ENCODE peak calls at places on chromosomes 3 and 15, in five cellular contexts. F is cardiac fibroblast, R is endothelial cell, V is neural crest cell, O is A673. J is an unnamed sample.

GRCh38 chr3:124032881-124033359 is 41.0 kb upstream of the ROPN1 start:
- DNase-seq in F (peak), R (peak), V (peak), O (peak), J (no peak)

GRCh38 chr3:66412176-66412887 is 88.5 kb downstream of the LRIG1 start:
- DNase-seq in F (no peak), R (no peak), V (no peak), O (no peak), J (no peak)

GRCh38 chr3:45078910-45079522 is 52.9 kb downstream of the CLEC3B start:
- DNase-seq in F (peak), R (no peak), V (no peak), O (no peak), J (no peak)

GRCh38 chr3:195196266-195196665 is 74.7 kb downstream of the XXYLT1 start:
- DNase-seq in F (peak), R (no peak), V (no peak), O (no peak), J (no peak)

GRCh38 chr15:27124287-27124830 is 153.4 kb downstream of the GABRG3 start:
- DNase-seq in F (no peak), R (no peak), V (no peak), O (no peak), J (no peak)

GRCh38 chr3:180036678-180037455 is at the start of gene PEX5L:
- DNase-seq in F (peak), R (peak), V (peak), O (peak), J (no peak)

GRCh38 chr3:10334461-10334860 is 13.5 kb upstream of the SEC13 start:
- DNase-seq in F (peak), R (peak), V (no peak), O (no peak), J (no peak)

GRCh38 chr3:135007622-135008021 is 212.6 kb downstream of the EPHB1 start:
- DNase-seq in F (no peak), R (no peak), V (no peak), O (no peak), J (no peak)

GRCh38 chr3:4584537-4585249 is 91.5 kb downstream of the ITPR1 start:
- DNase-seq in F (peak), R (no peak), V (no peak), O (no peak), J (no peak)

GRCh38 chr3:52537726-52538421 is 1.5 kb downstream of the UQCC5 start:
- DNase-seq in F (no peak), R (peak), V (no peak), O (no peak), J (no peak)

GRCh38 chr3:65793495-65794200 is 245.1 kb downstream of the MAGI1 start:
- DNase-seq in F (no peak), R (no peak), V (no peak), O (no peak), J (no peak)

GRCh38 chr3:103127737-103128136 is 692.9 kb downstream of the ZPLD1 start:
- DNase-seq in F (no peak), R (no peak), V (no peak), O (no peak), J (no peak)

GRCh38 chr3:112043621-112044201 is 9.2 kb downstream of the TMPRSS7 start:
- DNase-seq in F (peak), R (peak), V (peak), O (peak), J (no peak)

GRCh38 chr15:78242128-78242527 is 7.8 kb upstream of the ACSBG1 start:
- DNase-seq in F (no peak), R (peak), V (peak), O (peak), J (no peak)

GRCh38 chr3:65098400-65098799 is 410.6 kb upstream of the ADAMTS9 start:
- DNase-seq in F (no peak), R (no peak), V (no peak), O (no peak), J (no peak)

GRCh38 chr3:10553586-10554235 is 48.3 kb upstream of the ATP2B2 start:
- DNase-seq in F (peak), R (peak), V (peak), O (peak), J (no peak)

GRCh38 chr3:52402101-52402521 is 42.8 kb downstream of the SEMA3G start:
- DNase-seq in F (no peak), R (no peak), V (no peak), O (no peak), J (peak)

GRCh38 chr3:191051037-191051436 is 148.0 kb upstream of the OSTN start:
- DNase-seq in F (peak), R (no peak), V (no peak), O (peak), J (no peak)

GRCh38 chr3:107775958-107776357 is 253.2 kb downstream of the BBX start:
- DNase-seq in F (no peak), R (no peak), V (no peak), O (no peak), J (no peak)

GRCh38 chr3:46812237-46812791 is 50.9 kb downstream of the MYL3 start:
- DNase-seq in F (peak), R (peak), V (peak), O (peak), J (peak)

GRCh38 chr3:62161306-62161705 is 212.0 kb downstream of the FEZF2 start:
- DNase-seq in F (peak), R (no peak), V (no peak), O (no peak), J (no peak)

GRCh38 chr15:48020166-48020565 is 100.6 kb upstream of the SLC24A5 start:
- DNase-seq in F (no peak), R (no peak), V (no peak), O (no peak), J (no peak)

GRCh38 chr3:59908700-59909099 is 858.9 kb upstream of the CFAP20DC start:
- DNase-seq in F (no peak), R (no peak), V (no peak), O (no peak), J (no peak)

GRCh38 chr15:47484119-47484518 is 233.2 kb upstream of the SEMA6D start:
- DNase-seq in F (peak), R (peak), V (no peak), O (peak), J (no peak)

GRCh38 chr3:50205719-50206276 is 727 bp downstream of the SLC38A3 start:
- DNase-seq in F (no peak), R (peak), V (no peak), O (no peak), J (no peak)

GRCh38 chr3:190288836-190289235 is 33.4 kb downstream of the CLDN1 start:
- DNase-seq in F (no peak), R (no peak), V (no peak), O (no peak), J (no peak)

GRCh38 chr15:92638291-92638708 is 17.3 kb downstream of the FAM174B start:
- DNase-seq in F (no peak), R (no peak), V (no peak), O (no peak), J (no peak)

GRCh38 chr15:48060396-48060795 is 60.4 kb upstream of the SLC24A5 start:
- DNase-seq in F (no peak), R (no peak), V (no peak), O (no peak), J (no peak)

GRCh38 chr3:193190387-193190786 is 50.6 kb upstream of the PLAAT1 start:
- DNase-seq in F (peak), R (peak), V (peak), O (peak), J (no peak)

GRCh38 chr3:43223670-43224364 is 62.5 kb upstream of the SNRK start:
- DNase-seq in F (peak), R (no peak), V (no peak), O (no peak), J (no peak)

GRCh38 chr15:101027273-101027901 is 108.2 kb downstream of the LRRK1 start:
- DNase-seq in F (no peak), R (no peak), V (no peak), O (no peak), J (peak)

GRCh38 chr15:74334127-74334526 is 33.3 kb downstream of the CYP11A1 start:
- DNase-seq in F (no peak), R (no peak), V (no peak), O (no peak), J (no peak)

GRCh38 chr3:5285439-5285838 is 97.9 kb downstream of the EDEM1 start:
- DNase-seq in F (no peak), R (no peak), V (no peak), O (no peak), J (no peak)

GRCh38 chr3:196274585-196274984 is 12.9 kb downstream of the PCYT1A start:
- DNase-seq in F (no peak), R (no peak), V (no peak), O (no peak), J (no peak)

GRCh38 chr3:136330900-136331299 is 80.8 kb downstream of the PCCB start:
- DNase-seq in F (no peak), R (no peak), V (no peak), O (no peak), J (no peak)

GRCh38 chr3:100615684-100616083 is 6.3 kb downstream of the ADGRG7 start:
- DNase-seq in F (peak), R (no peak), V (no peak), O (no peak), J (no peak)

GRCh38 chr3:156258301-156258700 is 137.9 kb downstream of the KCNAB1 start:
- DNase-seq in F (no peak), R (no peak), V (no peak), O (no peak), J (no peak)

GRCh38 chr3:83302091-83302490 is 1540.6 kb upstream of the GBE1 start:
- DNase-seq in F (no peak), R (no peak), V (no peak), O (no peak), J (no peak)

DNA sequence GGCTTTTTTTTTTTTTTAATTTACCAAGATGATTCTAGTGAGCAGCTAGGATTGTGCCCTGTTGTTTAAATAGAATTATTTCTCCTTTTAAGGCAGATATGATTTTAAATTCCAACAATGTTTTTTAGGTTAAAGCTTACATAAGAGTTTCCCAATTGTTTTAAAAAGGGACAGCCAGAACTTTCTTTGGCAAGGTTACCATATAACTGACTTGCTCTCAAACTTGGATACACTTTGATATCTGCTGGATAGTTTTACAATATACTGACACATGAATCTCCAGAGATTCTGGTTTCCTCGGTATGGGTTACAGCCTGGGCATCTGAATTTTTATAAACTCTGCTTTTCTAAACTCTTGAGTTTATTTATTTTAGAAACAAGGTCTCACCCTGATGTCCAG is 134.3 kb upstream of the GADL1 start:
- DNase-seq in F (no peak), R (no peak), V (no peak), O (no peak), J (no peak)
- TF ChIP-seq CTCF in F (no peak), R (no peak), V (no peak), O (no peak), J (no peak)

GRCh38 chr3:113695818-113696645 is at the start of gene USF3:
- DNase-seq in F (peak), R (peak), V (no peak), O (peak), J (peak)
- TF ChIP-seq CTCF in F (no peak), R (no peak), V (no peak), O (no peak), J (no peak)

DNA sequence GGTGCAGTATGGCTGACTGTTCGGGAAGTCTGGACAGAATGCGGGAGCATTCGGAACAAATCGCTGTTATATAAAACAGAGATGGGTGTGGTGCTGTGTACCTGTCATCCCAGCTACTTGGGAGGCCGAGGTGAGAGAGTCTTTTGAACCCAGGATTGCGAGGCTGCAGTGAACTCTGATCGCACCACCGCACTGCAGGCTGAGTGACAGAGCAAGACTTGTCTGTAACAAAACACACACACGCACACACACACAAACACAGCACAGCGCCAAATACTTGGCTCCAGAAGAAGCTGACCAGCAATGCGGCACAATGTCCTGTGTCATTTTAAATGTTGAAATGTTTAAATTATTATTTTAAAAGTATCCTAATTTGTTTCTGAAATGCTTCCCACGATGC is 12.6 kb downstream of the RFTN1 start:
- DNase-seq in F (no peak), R (no peak), V (no peak), O (no peak), J (no peak)
- TF ChIP-seq CTCF in F (no peak), R (no peak), V (no peak), O (no peak), J (no peak)

GRCh38 chr15:66130496-66131014 is 123.0 kb downstream of the MEGF11 start:
- DNase-seq in F (no peak), R (no peak), V (no peak), O (peak), J (no peak)
- TF ChIP-seq CTCF in F (no peak), R (no peak), V (no peak), O (peak), J (no peak)

J was measured in CD14-positive monocyte.